ENCODE peak calls at places on chromosomes 3 and 15, in six cellular contexts. Z is IMR-90, I is Peyer's patch, G is adrenal gland, U is right lobe of liver, T is ovary. L is an unnamed sample. For H3K4me1, the result is how much of the 10 kb centered on the place peaks cover.

GRCh38 chr3:43995078-43995928 is 246.4 kb upstream of the TOPAZ1 start:
- DNase-seq in I (peak), G (no peak), U (no peak), Z (no peak), T (no peak), L (no peak)

GRCh38 chr3:128577711-128578110 is 72.9 kb downstream of the RPN1 start:
- DNase-seq in Z (no peak), G (no peak), I (no peak), T (no peak), U (no peak), L (no peak)

GRCh38 chr3:194301730-194302129 is 49.4 kb downstream of the CPN2 start:
- DNase-seq in G (no peak), T (no peak), Z (no peak), I (no peak), U (no peak), L (peak)

GRCh38 chr3:24299801-24300626 is 194.6 kb downstream of the THRB start:
- DNase-seq in U (no peak), I (no peak), Z (peak), T (no peak), G (no peak), L (no peak)

GRCh38 chr15:88300018-88300549 is 43.5 kb upstream of the NTRK3 start:
- DNase-seq in I (no peak), G (no peak), Z (no peak), T (no peak), U (no peak), L (no peak)

GRCh38 chr15:100866386-100867330 is 13.0 kb upstream of the ALDH1A3 start:
- DNase-seq in G (no peak), U (no peak), T (no peak), Z (peak), I (no peak), L (no peak)

GRCh38 chr3:159785276-159785675 is 203.4 kb upstream of the IL12A start:
- DNase-seq in Z (peak), I (no peak), T (no peak), G (no peak), U (no peak), L (no peak)

GRCh38 chr3:122184591-122184929 is 1.1 kb downstream of the CASR start:
- DNase-seq in I (no peak), U (no peak), T (no peak), G (no peak), Z (no peak), L (no peak)

GRCh38 chr3:13227315-13228165 is 154.3 kb upstream of the IQSEC1 start:
- DNase-seq in G (no peak), I (no peak), T (no peak), Z (no peak), U (peak), L (no peak)

GRCh38 chr3:42177068-42177800 is 86.1 kb downstream of the TRAK1 start:
- DNase-seq in I (no peak), T (no peak), Z (no peak), G (no peak), U (no peak), L (no peak)

GRCh38 chr3:42177801-42178150 is 86.6 kb downstream of the TRAK1 start:
- DNase-seq in U (no peak), T (no peak), G (no peak), Z (no peak), I (no peak), L (peak)

GRCh38 chr3:42180901-42181300 is 85.1 kb downstream of the CCK start:
- DNase-seq in I (no peak), U (no peak), Z (no peak), G (no peak), T (no peak), L (no peak)

GRCh38 chr3:42176635-42177034 is 85.5 kb downstream of the TRAK1 start:
- DNase-seq in T (no peak), U (no peak), I (no peak), Z (no peak), G (no peak), L (no peak)

DNA sequence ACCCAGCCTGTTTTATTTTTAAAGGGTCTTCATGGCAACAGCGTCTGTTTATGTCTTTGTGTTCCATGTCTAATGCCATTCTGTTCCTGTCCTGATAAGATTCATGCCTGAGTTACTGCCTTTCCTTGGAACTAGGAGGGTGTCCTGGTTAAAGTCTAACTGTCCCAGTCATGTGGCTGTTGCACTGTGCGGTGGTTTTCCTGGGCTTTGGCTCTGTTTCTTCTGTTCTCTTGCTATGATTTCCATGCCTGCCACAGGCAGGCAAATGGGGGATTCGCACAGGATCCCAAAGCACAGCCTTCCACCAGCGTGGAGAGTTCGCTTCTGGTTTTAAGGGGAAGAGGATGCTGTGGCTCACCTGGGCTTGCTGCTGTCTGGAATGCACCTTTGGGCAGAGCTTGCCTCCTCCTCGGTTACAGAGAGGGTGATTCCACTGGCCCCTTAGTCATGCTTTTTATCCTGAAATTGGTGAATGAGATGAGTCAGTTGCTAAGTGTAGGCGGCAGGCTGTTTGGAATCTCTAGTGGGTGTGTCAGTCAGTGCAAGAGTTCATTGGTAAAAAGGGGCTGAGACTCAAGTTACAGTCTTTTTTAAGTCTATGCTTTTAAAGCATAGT is 86.8 kb downstream of the CCK start:
- DNase-seq in U (no peak), I (peak), Z (peak), G (peak), T (peak), L (peak)
- TF ChIP-seq POLR2A in U (no peak), I (no peak), Z (no peak), G (no peak), T (no peak), L (no peak)

GRCh38 chr3:103337179-103337845 is 902.5 kb downstream of the ZPLD1 start:
- DNase-seq in I (no peak), G (no peak), U (no peak), Z (no peak), T (no peak), L (no peak)
- H3K4me1 ChIP-seq in I (under half), G (under half), U (under half), Z (under half), T (under half), L (under half)

DNA sequence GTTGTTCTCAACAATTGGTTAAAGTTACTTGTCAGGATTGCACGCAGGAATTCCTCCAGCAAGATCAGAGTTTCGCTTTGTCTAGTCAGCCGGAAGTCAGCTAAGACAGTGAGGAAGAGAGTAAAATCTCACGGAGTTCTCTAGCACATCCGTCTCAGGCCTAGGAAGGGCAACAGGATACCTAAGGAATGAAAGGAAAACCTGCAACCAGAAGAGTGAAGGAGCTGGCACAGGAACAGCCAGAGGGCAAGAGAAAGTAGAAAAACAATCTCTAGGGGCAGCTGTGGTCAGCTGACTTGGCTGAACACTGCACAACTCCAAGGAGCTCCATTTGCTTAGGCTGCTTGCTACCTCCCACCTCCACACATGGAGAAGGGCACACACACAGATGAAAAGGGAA is 23.7 kb downstream of the RORA start:
- DNase-seq in Z (no peak), I (no peak), U (no peak), T (no peak), G (no peak), L (no peak)
- H3K4me3 ChIP-seq in Z (no peak), I (no peak), U (no peak), T (peak), G (no peak), L (peak)

GRCh38 chr3:189944285-189945145 is 176.2 kb downstream of the P3H2 start:
- DNase-seq in U (no peak), T (no peak), I (peak), G (no peak), Z (no peak), L (no peak)
- TF ChIP-seq POLR2A in U (no peak), T (no peak), I (no peak), G (no peak), Z (no peak), L (no peak)

DNA sequence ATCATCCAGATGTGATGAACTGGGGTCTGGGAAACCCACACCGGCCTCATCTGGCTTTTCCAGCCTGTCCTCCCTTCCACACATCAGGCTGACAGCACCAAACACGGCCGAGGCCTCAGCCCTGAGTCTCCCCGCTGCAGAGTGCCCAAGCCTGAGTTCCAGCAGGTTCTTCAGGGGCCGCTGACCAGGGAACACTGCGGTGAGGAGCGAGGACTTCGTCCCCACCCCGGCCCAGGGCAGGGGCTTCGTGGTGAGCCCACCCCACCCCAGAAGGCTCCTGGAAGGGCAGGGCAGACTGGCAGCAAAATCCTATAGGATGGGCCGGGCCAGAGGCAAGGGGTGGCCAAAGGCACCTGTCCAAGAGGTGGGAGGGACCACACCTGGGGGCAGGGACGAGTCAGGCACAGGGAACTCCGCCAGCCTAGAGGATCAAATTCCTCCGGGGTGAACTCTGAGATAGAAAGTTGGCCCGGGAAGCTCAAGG is at the start of gene SLC51A:
- DNase-seq in U (peak), G (no peak), T (no peak), Z (no peak), I (peak), L (no peak)
- H3K4me1 ChIP-seq in U (under half), G (under half), T (under half), Z (under half), I (under half), L (under half)

GRCh38 chr15:89812126-89812846 is 2.4 kb downstream of the ANPEP start:
- DNase-seq in Z (no peak), I (peak), T (no peak), U (peak), G (peak), L (peak)
- H3K4me3 ChIP-seq in Z (no peak), I (no peak), T (no peak), U (peak), G (no peak), L (no peak)

L was measured in sigmoid colon.